ENCODE peak calls at places on chromosome 14, in nine cellular contexts. V is prostate gland, X is NT2/D1, O is cardiac fibroblast, H is A549, B is uterus, K is fibroblast of lung, M is MM.1S, S is GM12865. T is an unnamed sample.
A peak's percentile ranks its signal among the peaks of the same experiment; 100 is the strongest.

GRCh38 chr14:21852061-21852664 is 178.5 kb upstream of the OR4E1 start:
- DNase-seq in O (peak; percentile 18), S (peak; percentile 55), X (peak; percentile 5), H (peak; percentile 38), V (peak; percentile 7), B (no peak), M (peak; percentile 61), K (peak; percentile 21), T (no peak)

GRCh38 chr14:48261436-48261835 is 586.0 kb upstream of the MDGA2 start:
- DNase-seq in O (no peak), V (no peak), M (no peak), H (no peak), S (no peak), X (no peak), K (no peak), B (no peak), T (no peak)

GRCh38 chr14:101628471-101628966 is 67.2 kb downstream of the DIO3 start:
- DNase-seq in K (peak; percentile 68), O (peak; percentile 76), S (peak; percentile 69), X (peak; percentile 33), V (peak; percentile 53), B (peak; percentile 66), M (peak; percentile 49), H (peak; percentile 84), T (peak; percentile 21)

GRCh38 chr14:71190691-71191090 is 283.4 kb downstream of the PCNX1 start:
- DNase-seq in M (no peak), O (no peak), S (no peak), B (no peak), K (no peak), X (no peak), V (no peak), H (no peak), T (no peak)

GRCh38 chr14:91354221-91354916 is 63.3 kb downstream of the CCDC88C start:
- DNase-seq in V (no peak), S (no peak), X (no peak), O (peak; percentile 50), H (no peak), B (no peak), K (no peak), M (peak; percentile 66), T (no peak)

GRCh38 chr14:33959692-33960151 is 8.8 kb upstream of the EGLN3 start:
- DNase-seq in S (no peak), H (no peak), X (no peak), V (no peak), O (no peak), M (no peak), B (no peak), K (no peak), T (no peak)

GRCh38 chr14:58533417-58533816 is 104.3 kb upstream of the DACT1 start:
- DNase-seq in X (no peak), B (no peak), H (no peak), S (no peak), M (no peak), O (peak; percentile 82), V (no peak), K (peak; percentile 12), T (no peak)

GRCh38 chr14:51657762-51658161 is 6.1 kb downstream of the FRMD6 start:
- DNase-seq in O (no peak), K (no peak), S (no peak), V (no peak), H (no peak), M (no peak), X (no peak), B (no peak), T (no peak)

GRCh38 chr14:24058951-24059475 is 7.2 kb downstream of the CARMIL3 start:
- DNase-seq in H (no peak), X (no peak), K (no peak), O (no peak), M (no peak), S (no peak), V (no peak), B (no peak), T (no peak)

GRCh38 chr14:58994130-58994529 is 194.3 kb upstream of the DAAM1 start:
- DNase-seq in M (no peak), K (no peak), O (no peak), X (no peak), V (no peak), S (no peak), B (no peak), H (no peak), T (no peak)

GRCh38 chr14:52051861-52052260 is 17.0 kb downstream of the NID2 start:
- DNase-seq in X (no peak), K (peak; percentile 61), M (no peak), B (no peak), O (peak; percentile 38), H (no peak), S (no peak), V (no peak), T (no peak)

GRCh38 chr14:34223302-34224150 is 238.5 kb downstream of the SPTSSA start:
- DNase-seq in K (no peak), B (no peak), O (no peak), X (peak; percentile 33), H (no peak), S (no peak), M (no peak), V (no peak), T (no peak)

GRCh38 chr14:77882098-77882497 is 82.2 kb downstream of the ADCK1 start:
- DNase-seq in V (no peak), H (peak; percentile 22), M (no peak), B (no peak), O (peak; percentile 18), X (no peak), K (no peak), S (no peak), T (no peak)

GRCh38 chr14:23101986-23102625 is 2.7 kb downstream of the CIROP start:
- DNase-seq in V (no peak), O (no peak), B (no peak), X (no peak), H (no peak), K (no peak), S (no peak), M (no peak), T (no peak)

GRCh38 chr14:41925409-41925808 is 318.7 kb downstream of the LRFN5 start:
- DNase-seq in X (no peak), B (no peak), M (no peak), S (no peak), K (peak; percentile 65), O (peak; percentile 52), H (peak; percentile 33), V (no peak), T (no peak)

GRCh38 chr14:75578099-75578785 is at the start of gene FLVCR2:
- DNase-seq in H (peak; percentile 62), M (peak; percentile 26), S (peak; percentile 60), V (peak; percentile 86), X (no peak), K (peak; percentile 84), O (peak; percentile 87), B (peak; percentile 80), T (peak; percentile 25)

GRCh38 chr14:105470812-105471771 is 3.5 kb upstream of the CRIP2 start:
- DNase-seq in B (no peak), O (peak; percentile 54), V (no peak), X (no peak), K (no peak), H (no peak), M (no peak), S (no peak), T (no peak)

DNA sequence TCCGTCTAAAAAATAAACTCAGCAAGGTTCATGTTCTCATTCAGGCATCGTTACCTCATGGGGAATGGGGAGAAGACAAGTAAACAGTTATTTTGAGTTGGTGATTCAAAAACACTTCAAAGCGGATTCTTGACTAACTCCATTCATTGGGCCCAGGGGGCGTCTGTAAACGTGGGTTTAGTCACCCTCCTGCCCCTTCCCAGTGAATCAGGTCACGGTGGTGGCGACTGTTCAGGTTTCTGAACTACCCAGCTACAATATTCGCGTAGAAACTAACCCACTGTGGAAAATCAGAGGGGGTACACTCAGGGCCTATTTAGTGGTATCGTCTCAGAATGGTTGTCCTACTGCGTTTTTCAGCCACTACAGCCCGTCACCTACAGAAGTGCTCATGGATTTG is 15.2 kb downstream of the OR6S1 start:
- DNase-seq in O (no peak), H (no peak), B (no peak), X (no peak), S (no peak), K (no peak), V (no peak), M (no peak), T (no peak)
- H3K4me3 ChIP-seq in O (no peak overlapping the region), H (peak overlapping the region; percentile 53), B (no peak overlapping the region), X (peak overlapping the region; percentile 62), S (no peak overlapping the region), K (peak overlapping the region; percentile 23), V (no peak overlapping the region), M (no peak overlapping the region), T (no peak overlapping the region)

DNA sequence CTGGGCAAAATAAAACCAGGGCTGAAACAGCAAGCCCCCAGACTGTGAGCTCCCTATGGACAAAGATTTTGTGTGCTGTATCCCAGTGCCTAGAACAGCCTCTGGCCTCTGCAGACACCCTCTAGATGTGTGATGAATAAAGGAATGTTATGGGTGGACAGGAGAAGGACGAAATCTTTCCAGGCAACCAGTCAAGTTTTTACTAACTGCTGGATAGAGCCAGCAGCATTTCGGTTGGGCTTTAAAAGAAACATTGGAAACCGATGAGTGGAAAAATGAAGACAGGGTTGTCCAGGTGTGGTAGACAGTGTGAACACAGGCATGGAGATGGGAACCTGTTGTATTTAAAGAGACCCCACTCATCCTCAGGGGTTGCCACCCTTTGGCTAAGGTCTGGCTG is 4.0 kb downstream of the CHGA start:
- DNase-seq in X (no peak), V (no peak), S (no peak), B (no peak), H (no peak), K (no peak), M (no peak), O (no peak), T (no peak)
- H3K4me3 ChIP-seq in X (no peak overlapping the region), V (no peak overlapping the region), S (no peak overlapping the region), B (no peak overlapping the region), H (no peak overlapping the region), K (no peak overlapping the region), M (no peak overlapping the region), O (no peak overlapping the region), T (no peak overlapping the region)

GRCh38 chr14:100065161-100065871 is at the start of gene EVL:
- DNase-seq in X (no peak), H (no peak), M (peak; percentile 64), K (no peak), B (no peak), V (no peak), S (peak; percentile 92), O (no peak), T (no peak)
- H3K4me3 ChIP-seq in X (no peak within 1 kb of the TSS), H (no peak within 1 kb of the TSS), M (peak within 1 kb of the TSS; percentile 14), K (no peak within 1 kb of the TSS), B (no peak within 1 kb of the TSS), V (no peak within 1 kb of the TSS), S (peak within 1 kb of the TSS; percentile 68), O (no peak within 1 kb of the TSS), T (no peak within 1 kb of the TSS)

DNA sequence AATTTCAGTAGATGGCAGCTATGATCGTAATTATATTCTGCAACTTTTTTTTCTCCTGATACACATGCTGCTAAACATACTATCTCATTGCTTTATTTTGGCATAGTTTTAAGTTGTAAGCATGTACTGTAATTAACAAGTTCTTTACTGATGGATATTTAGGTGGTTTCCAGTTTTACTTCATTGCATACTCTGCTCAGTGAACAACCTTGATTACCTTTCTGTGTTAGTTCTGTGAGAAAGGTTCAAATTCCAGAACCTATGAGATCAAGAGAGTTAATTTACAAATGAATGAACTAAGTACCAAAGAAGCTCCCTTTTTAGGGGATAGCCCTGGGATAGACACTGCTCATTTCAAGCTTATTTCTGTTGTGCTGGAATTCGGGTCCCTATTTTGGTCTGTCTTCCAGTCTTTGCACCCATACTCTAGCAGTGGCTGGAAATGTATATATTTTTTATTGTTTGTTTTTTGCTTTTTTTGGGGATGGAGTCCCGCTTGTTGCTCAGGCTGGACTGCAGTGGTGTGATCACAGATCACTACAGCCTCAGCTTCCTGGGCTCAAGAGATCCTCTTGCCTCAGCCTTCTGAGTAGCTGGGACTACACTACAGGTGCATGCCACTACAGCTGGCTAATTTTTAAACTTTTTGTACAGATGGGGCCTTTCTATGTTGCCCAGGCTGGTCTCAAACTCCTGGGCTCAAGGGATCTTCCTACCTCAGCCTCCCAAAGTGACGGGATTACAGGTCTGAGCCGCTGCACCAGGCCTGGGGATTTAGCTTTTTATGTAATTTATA is 10.6 kb downstream of the PAPOLA start:
- DNase-seq in X (no peak), H (no peak), S (no peak), K (no peak), M (no peak), O (no peak), B (no peak), V (no peak), T (no peak)
- H3K4me3 ChIP-seq in X (no peak overlapping the region), H (no peak overlapping the region), S (no peak overlapping the region), K (no peak overlapping the region), M (no peak overlapping the region), O (no peak overlapping the region), B (no peak overlapping the region), V (no peak overlapping the region), T (peak overlapping the region; percentile 21)